ENCODE peak calls at places on chromosomes 13 and 19, in five cellular contexts. N, E, B, I and V are unnamed samples.

GRCh38 chr13:22040810-22041364 is 370.0 kb downstream of the FGF9 start:
- DNase-seq in N (no peak), I (no peak), B (peak), E (no peak), V (no peak)

GRCh38 chr13:72521965-72522661 is 205.3 kb downstream of the MZT1 start:
- DNase-seq in I (no peak), B (no peak), E (no peak), N (no peak), V (peak)

GRCh38 chr13:90105881-90106496 is 1241.5 kb upstream of the MIR17HG start:
- DNase-seq in E (no peak), N (peak), B (no peak), I (no peak), V (no peak)

GRCh38 chr19:34316247-34316646 is 48.7 kb upstream of the GPI start:
- DNase-seq in N (no peak), B (no peak), I (no peak), E (no peak), V (no peak)

GRCh38 chr13:67935655-67936054 is 705.5 kb upstream of the PCDH9 start:
- DNase-seq in I (no peak), B (no peak), E (no peak), N (no peak), V (no peak)

GRCh38 chr13:103236213-103236612 is 170.0 kb upstream of the SLC10A2 start:
- DNase-seq in N (no peak), E (no peak), B (no peak), I (no peak), V (no peak)

GRCh38 chr13:20127563-20128458 is 33.0 kb downstream of the GJA3 start:
- DNase-seq in I (no peak), B (peak), E (no peak), N (no peak), V (peak)

GRCh38 chr19:18809149-18809978 is 18.3 kb upstream of the COMP start:
- DNase-seq in I (no peak), B (no peak), E (no peak), N (no peak), V (peak)

GRCh38 chr13:109485136-109485794 is 301.1 kb downstream of the IRS2 start:
- DNase-seq in E (no peak), B (no peak), I (no peak), N (no peak), V (no peak)

GRCh38 chr19:901216-902092 is 8.2 kb downstream of the RNU6-9 start:
- DNase-seq in E (no peak), B (no peak), I (no peak), N (no peak), V (no peak)

GRCh38 chr19:4967738-4968461 is 1.0 kb upstream of the KDM4B start:
- DNase-seq in N (no peak), E (no peak), B (no peak), I (no peak), V (no peak)

GRCh38 chr19:13986348-13986904 is 19.7 kb downstream of the RFX1 start:
- DNase-seq in N (no peak), I (peak), E (peak), B (peak), V (peak)

GRCh38 chr19:31983647-31984046 is 361.8 kb upstream of the ZNF507 start:
- DNase-seq in I (no peak), B (no peak), E (no peak), N (no peak), V (no peak)

GRCh38 chr19:49560358-49560900 is 19.9 kb downstream of the NOSIP start:
- DNase-seq in I (no peak), B (no peak), N (no peak), E (no peak), V (no peak)

GRCh38 chr13:84609716-84610115 is 727.4 kb upstream of the SLITRK1 start:
- DNase-seq in I (no peak), B (no peak), E (no peak), N (no peak), V (no peak)

GRCh38 chr19:31451686-31452325 is 102.6 kb upstream of the TSHZ3 start:
- DNase-seq in I (no peak), E (no peak), N (peak), B (no peak), V (no peak)

GRCh38 chr19:3360494-3361383 is 5.6 kb upstream of the NFIC start:
- DNase-seq in N (no peak), B (no peak), E (no peak), I (no peak), V (peak)

GRCh38 chr19:48685583-48685982 is 10.2 kb upstream of the FUT2 start:
- DNase-seq in B (no peak), N (no peak), E (no peak), I (no peak), V (no peak)

GRCh38 chr13:111280666-111281577 is 39.5 kb upstream of the TEX29 start:
- DNase-seq in E (no peak), B (no peak), N (no peak), I (no peak), V (no peak)

GRCh38 chr19:12913011-12913561 is 6.0 kb downstream of the SYCE2 start:
- DNase-seq in E (peak), N (no peak), B (peak), I (no peak), V (peak)

GRCh38 chr13:47858042-47858677 is 142.9 kb downstream of the SUCLA2 start:
- DNase-seq in E (no peak), B (no peak), I (no peak), N (no peak), V (no peak)

GRCh38 chr19:7657047-7657779 is 11.6 kb upstream of the RETN start:
- DNase-seq in B (no peak), E (no peak), I (no peak), N (no peak), V (no peak)

GRCh38 chr13:76570485-76570884 is 315.7 kb downstream of the KCTD12 start:
- DNase-seq in I (no peak), N (no peak), B (no peak), E (no peak), V (no peak)

GRCh38 chr13:94412870-94413269 is 66.6 kb downstream of the DCT start:
- DNase-seq in N (no peak), I (no peak), B (no peak), E (no peak), V (no peak)

GRCh38 chr19:15759962-15760565 is 22.3 kb downstream of the OR10H3 start:
- DNase-seq in N (no peak), I (no peak), E (no peak), B (no peak), V (no peak)